ENCODE peak calls at places on chromosomes 13 and 19, in five cellular contexts. One of them, this sample, is unnamed.

GRCh38 chr13:45195421-45195820 is 5.4 kb downstream of the KCTD4 start:
- DNase-seq in tibial nerve: no peak
- DNase-seq in activated naive CD4-positive, alpha-beta T cell: no peak
- DNase-seq in CD8-positive, alpha-beta memory T cell: no peak
- DNase-seq in stimulated activated CD4-positive, alpha-beta T cell treated with anti-CD3 and anti-CD28 coated beads, Interleukin-2, amount 100 ng/mL, for 24 hours: no peak
- DNase-seq in this sample: no peak

GRCh38 chr19:17686592-17687042 is 1.5 kb downstream of the UNC13A start:
- DNase-seq in stimulated activated CD4-positive, alpha-beta T cell treated with anti-CD3 and anti-CD28 coated beads, Interleukin-2, amount 100 ng/mL, for 24 hours: peak
- DNase-seq in activated naive CD4-positive, alpha-beta T cell: no peak
- DNase-seq in tibial nerve: no peak
- DNase-seq in CD8-positive, alpha-beta memory T cell: no peak
- DNase-seq in this sample: no peak

GRCh38 chr19:21848706-21849105 is 12.7 kb upstream of the ZNF43 start:
- DNase-seq in tibial nerve: no peak
- DNase-seq in activated naive CD4-positive, alpha-beta T cell: no peak
- DNase-seq in stimulated activated CD4-positive, alpha-beta T cell treated with anti-CD3 and anti-CD28 coated beads, Interleukin-2, amount 100 ng/mL, for 24 hours: no peak
- DNase-seq in CD8-positive, alpha-beta memory T cell: no peak
- DNase-seq in this sample: no peak

GRCh38 chr19:57389194-57389729 is 392 bp upstream of the ZNF548 start:
- DNase-seq in activated naive CD4-positive, alpha-beta T cell: no peak
- DNase-seq in tibial nerve: no peak
- DNase-seq in CD8-positive, alpha-beta memory T cell: no peak
- DNase-seq in stimulated activated CD4-positive, alpha-beta T cell treated with anti-CD3 and anti-CD28 coated beads, Interleukin-2, amount 100 ng/mL, for 24 hours: no peak
- DNase-seq in this sample: no peak

GRCh38 chr13:114069376-114070097 is 62.9 kb downstream of the RASA3 start:
- DNase-seq in CD8-positive, alpha-beta memory T cell: no peak
- DNase-seq in activated naive CD4-positive, alpha-beta T cell: no peak
- DNase-seq in tibial nerve: no peak
- DNase-seq in stimulated activated CD4-positive, alpha-beta T cell treated with anti-CD3 and anti-CD28 coated beads, Interleukin-2, amount 100 ng/mL, for 24 hours: no peak
- DNase-seq in this sample: peak

GRCh38 chr13:35930665-35931631 is 200.2 kb downstream of the DCLK1 start:
- DNase-seq in stimulated activated CD4-positive, alpha-beta T cell treated with anti-CD3 and anti-CD28 coated beads, Interleukin-2, amount 100 ng/mL, for 24 hours: no peak
- DNase-seq in tibial nerve: peak
- DNase-seq in activated naive CD4-positive, alpha-beta T cell: no peak
- DNase-seq in CD8-positive, alpha-beta memory T cell: no peak
- DNase-seq in this sample: no peak

GRCh38 chr19:3547301-3547731 is 8.3 kb downstream of the TEKTIP1 start:
- DNase-seq in CD8-positive, alpha-beta memory T cell: no peak
- DNase-seq in stimulated activated CD4-positive, alpha-beta T cell treated with anti-CD3 and anti-CD28 coated beads, Interleukin-2, amount 100 ng/mL, for 24 hours: peak
- DNase-seq in tibial nerve: no peak
- DNase-seq in activated naive CD4-positive, alpha-beta T cell: peak
- DNase-seq in this sample: no peak

GRCh38 chr19:55674459-55674840 is 576 bp upstream of the EPN1 start:
- DNase-seq in CD8-positive, alpha-beta memory T cell: no peak
- DNase-seq in tibial nerve: no peak
- DNase-seq in activated naive CD4-positive, alpha-beta T cell: no peak
- DNase-seq in stimulated activated CD4-positive, alpha-beta T cell treated with anti-CD3 and anti-CD28 coated beads, Interleukin-2, amount 100 ng/mL, for 24 hours: no peak
- DNase-seq in this sample: no peak

GRCh38 chr19:23822735-23823134 is 64.0 kb upstream of the ZNF681 start:
- DNase-seq in stimulated activated CD4-positive, alpha-beta T cell treated with anti-CD3 and anti-CD28 coated beads, Interleukin-2, amount 100 ng/mL, for 24 hours: no peak
- DNase-seq in tibial nerve: no peak
- DNase-seq in activated naive CD4-positive, alpha-beta T cell: no peak
- DNase-seq in CD8-positive, alpha-beta memory T cell: no peak
- DNase-seq in this sample: no peak

GRCh38 chr19:13353625-13354024 is 152.7 kb downstream of the CACNA1A start:
- DNase-seq in stimulated activated CD4-positive, alpha-beta T cell treated with anti-CD3 and anti-CD28 coated beads, Interleukin-2, amount 100 ng/mL, for 24 hours: no peak
- DNase-seq in activated naive CD4-positive, alpha-beta T cell: no peak
- DNase-seq in CD8-positive, alpha-beta memory T cell: no peak
- DNase-seq in tibial nerve: no peak
- DNase-seq in this sample: no peak

GRCh38 chr19:17075860-17076538 is 422 bp downstream of the MYO9B start:
- DNase-seq in tibial nerve: no peak
- DNase-seq in CD8-positive, alpha-beta memory T cell: peak
- DNase-seq in stimulated activated CD4-positive, alpha-beta T cell treated with anti-CD3 and anti-CD28 coated beads, Interleukin-2, amount 100 ng/mL, for 24 hours: peak
- DNase-seq in activated naive CD4-positive, alpha-beta T cell: peak
- DNase-seq in this sample: no peak

GRCh38 chr19:12838182-12838890 is at the start of gene MAST1:
- DNase-seq in stimulated activated CD4-positive, alpha-beta T cell treated with anti-CD3 and anti-CD28 coated beads, Interleukin-2, amount 100 ng/mL, for 24 hours: peak
- DNase-seq in activated naive CD4-positive, alpha-beta T cell: peak
- DNase-seq in CD8-positive, alpha-beta memory T cell: peak
- DNase-seq in tibial nerve: no peak
- DNase-seq in this sample: no peak

GRCh38 chr13:94641432-94641941 is 39.8 kb downstream of the GPR180 start:
- DNase-seq in stimulated activated CD4-positive, alpha-beta T cell treated with anti-CD3 and anti-CD28 coated beads, Interleukin-2, amount 100 ng/mL, for 24 hours: no peak
- DNase-seq in activated naive CD4-positive, alpha-beta T cell: no peak
- DNase-seq in tibial nerve: no peak
- DNase-seq in CD8-positive, alpha-beta memory T cell: no peak
- DNase-seq in this sample: no peak

GRCh38 chr19:4172861-4173473 is 9.4 kb downstream of the SIRT6 start:
- DNase-seq in stimulated activated CD4-positive, alpha-beta T cell treated with anti-CD3 and anti-CD28 coated beads, Interleukin-2, amount 100 ng/mL, for 24 hours: peak
- DNase-seq in tibial nerve: peak
- DNase-seq in activated naive CD4-positive, alpha-beta T cell: peak
- DNase-seq in CD8-positive, alpha-beta memory T cell: peak
- DNase-seq in this sample: peak

GRCh38 chr13:21316376-21316775 is 139.9 kb downstream of the MRPL57 start:
- DNase-seq in activated naive CD4-positive, alpha-beta T cell: no peak
- DNase-seq in stimulated activated CD4-positive, alpha-beta T cell treated with anti-CD3 and anti-CD28 coated beads, Interleukin-2, amount 100 ng/mL, for 24 hours: no peak
- DNase-seq in tibial nerve: no peak
- DNase-seq in CD8-positive, alpha-beta memory T cell: no peak
- DNase-seq in this sample: no peak

GRCh38 chr19:33040994-33041827 is 23.5 kb downstream of the RHPN2 start:
- DNase-seq in activated naive CD4-positive, alpha-beta T cell: no peak
- DNase-seq in CD8-positive, alpha-beta memory T cell: no peak
- DNase-seq in stimulated activated CD4-positive, alpha-beta T cell treated with anti-CD3 and anti-CD28 coated beads, Interleukin-2, amount 100 ng/mL, for 24 hours: no peak
- DNase-seq in tibial nerve: no peak
- DNase-seq in this sample: no peak

GRCh38 chr19:48290341-48290922 is 20.6 kb downstream of the ZNF114 start:
- DNase-seq in CD8-positive, alpha-beta memory T cell: no peak
- DNase-seq in activated naive CD4-positive, alpha-beta T cell: no peak
- DNase-seq in tibial nerve: no peak
- DNase-seq in stimulated activated CD4-positive, alpha-beta T cell treated with anti-CD3 and anti-CD28 coated beads, Interleukin-2, amount 100 ng/mL, for 24 hours: no peak
- DNase-seq in this sample: no peak

GRCh38 chr19:4814625-4815425 is 16.7 kb downstream of the TICAM1 start:
- DNase-seq in activated naive CD4-positive, alpha-beta T cell: no peak
- DNase-seq in stimulated activated CD4-positive, alpha-beta T cell treated with anti-CD3 and anti-CD28 coated beads, Interleukin-2, amount 100 ng/mL, for 24 hours: no peak
- DNase-seq in tibial nerve: no peak
- DNase-seq in CD8-positive, alpha-beta memory T cell: no peak
- DNase-seq in this sample: no peak

GRCh38 chr19:4199699-4200293 is 17.3 kb downstream of the ANKRD24 start:
- DNase-seq in CD8-positive, alpha-beta memory T cell: no peak
- DNase-seq in stimulated activated CD4-positive, alpha-beta T cell treated with anti-CD3 and anti-CD28 coated beads, Interleukin-2, amount 100 ng/mL, for 24 hours: no peak
- DNase-seq in activated naive CD4-positive, alpha-beta T cell: no peak
- DNase-seq in tibial nerve: no peak
- DNase-seq in this sample: no peak

GRCh38 chr13:64239372-64239771 is 2823.7 kb upstream of the PCDH20 start:
- DNase-seq in stimulated activated CD4-positive, alpha-beta T cell treated with anti-CD3 and anti-CD28 coated beads, Interleukin-2, amount 100 ng/mL, for 24 hours: no peak
- DNase-seq in tibial nerve: no peak
- DNase-seq in CD8-positive, alpha-beta memory T cell: no peak
- DNase-seq in activated naive CD4-positive, alpha-beta T cell: no peak
- DNase-seq in this sample: no peak

GRCh38 chr19:4580961-4581380 is 21.5 kb upstream of the SEMA6B start:
- DNase-seq in activated naive CD4-positive, alpha-beta T cell: no peak
- DNase-seq in CD8-positive, alpha-beta memory T cell: no peak
- DNase-seq in tibial nerve: no peak
- DNase-seq in stimulated activated CD4-positive, alpha-beta T cell treated with anti-CD3 and anti-CD28 coated beads, Interleukin-2, amount 100 ng/mL, for 24 hours: no peak
- DNase-seq in this sample: no peak

GRCh38 chr13:112576191-112576590 is 11.8 kb downstream of the TUBGCP3 start:
- DNase-seq in stimulated activated CD4-positive, alpha-beta T cell treated with anti-CD3 and anti-CD28 coated beads, Interleukin-2, amount 100 ng/mL, for 24 hours: no peak
- DNase-seq in CD8-positive, alpha-beta memory T cell: no peak
- DNase-seq in tibial nerve: no peak
- DNase-seq in activated naive CD4-positive, alpha-beta T cell: no peak
- DNase-seq in this sample: no peak

GRCh38 chr19:46015080-46015960 is 7.5 kb downstream of the PGLYRP1 start:
- DNase-seq in activated naive CD4-positive, alpha-beta T cell: peak
- DNase-seq in stimulated activated CD4-positive, alpha-beta T cell treated with anti-CD3 and anti-CD28 coated beads, Interleukin-2, amount 100 ng/mL, for 24 hours: peak
- DNase-seq in CD8-positive, alpha-beta memory T cell: peak
- DNase-seq in tibial nerve: no peak
- DNase-seq in this sample: peak

GRCh38 chr13:87878706-87879105 is 207.5 kb downstream of the SLITRK5 start:
- DNase-seq in CD8-positive, alpha-beta memory T cell: no peak
- DNase-seq in stimulated activated CD4-positive, alpha-beta T cell treated with anti-CD3 and anti-CD28 coated beads, Interleukin-2, amount 100 ng/mL, for 24 hours: no peak
- DNase-seq in tibial nerve: no peak
- DNase-seq in activated naive CD4-positive, alpha-beta T cell: no peak
- DNase-seq in this sample: no peak

GRCh38 chr13:90918551-90918950 is 428.9 kb upstream of the MIR17HG start:
- DNase-seq in CD8-positive, alpha-beta memory T cell: no peak
- DNase-seq in tibial nerve: no peak
- DNase-seq in activated naive CD4-positive, alpha-beta T cell: no peak
- DNase-seq in stimulated activated CD4-positive, alpha-beta T cell treated with anti-CD3 and anti-CD28 coated beads, Interleukin-2, amount 100 ng/mL, for 24 hours: no peak
- DNase-seq in this sample: no peak

GRCh38 chr19:33426621-33427475 is 53.3 kb downstream of the CEBPG start:
- DNase-seq in tibial nerve: no peak
- DNase-seq in CD8-positive, alpha-beta memory T cell: no peak
- DNase-seq in stimulated activated CD4-positive, alpha-beta T cell treated with anti-CD3 and anti-CD28 coated beads, Interleukin-2, amount 100 ng/mL, for 24 hours: no peak
- DNase-seq in activated naive CD4-positive, alpha-beta T cell: no peak
- DNase-seq in this sample: no peak

GRCh38 chr13:113555141-113555540 is 29.4 kb upstream of the TFDP1 start:
- DNase-seq in tibial nerve: no peak
- DNase-seq in stimulated activated CD4-positive, alpha-beta T cell treated with anti-CD3 and anti-CD28 coated beads, Interleukin-2, amount 100 ng/mL, for 24 hours: no peak
- DNase-seq in CD8-positive, alpha-beta memory T cell: no peak
- DNase-seq in activated naive CD4-positive, alpha-beta T cell: no peak
- DNase-seq in this sample: no peak

GRCh38 chr19:49056101-49056901 is 1.2 kb downstream of the CGB7 start:
- DNase-seq in CD8-positive, alpha-beta memory T cell: peak
- DNase-seq in activated naive CD4-positive, alpha-beta T cell: peak
- DNase-seq in tibial nerve: peak
- DNase-seq in stimulated activated CD4-positive, alpha-beta T cell treated with anti-CD3 and anti-CD28 coated beads, Interleukin-2, amount 100 ng/mL, for 24 hours: peak
- DNase-seq in this sample: no peak

GRCh38 chr13:31946091-31946770 is 85.3 kb upstream of the FRY start:
- DNase-seq in activated naive CD4-positive, alpha-beta T cell: no peak
- DNase-seq in stimulated activated CD4-positive, alpha-beta T cell treated with anti-CD3 and anti-CD28 coated beads, Interleukin-2, amount 100 ng/mL, for 24 hours: no peak
- DNase-seq in CD8-positive, alpha-beta memory T cell: no peak
- DNase-seq in tibial nerve: no peak
- DNase-seq in this sample: no peak

GRCh38 chr13:26048745-26049144 is 3.1 kb downstream of the SHISA2 start:
- DNase-seq in stimulated activated CD4-positive, alpha-beta T cell treated with anti-CD3 and anti-CD28 coated beads, Interleukin-2, amount 100 ng/mL, for 24 hours: no peak
- DNase-seq in CD8-positive, alpha-beta memory T cell: no peak
- DNase-seq in activated naive CD4-positive, alpha-beta T cell: no peak
- DNase-seq in tibial nerve: no peak
- DNase-seq in this sample: no peak

GRCh38 chr19:56125806-56126590 is 4.9 kb upstream of the ZNF787 start:
- DNase-seq in activated naive CD4-positive, alpha-beta T cell: no peak
- DNase-seq in CD8-positive, alpha-beta memory T cell: no peak
- DNase-seq in tibial nerve: no peak
- DNase-seq in stimulated activated CD4-positive, alpha-beta T cell treated with anti-CD3 and anti-CD28 coated beads, Interleukin-2, amount 100 ng/mL, for 24 hours: no peak
- DNase-seq in this sample: no peak

GRCh38 chr19:50444059-50444458 is 11.4 kb downstream of the MYBPC2 start:
- DNase-seq in activated naive CD4-positive, alpha-beta T cell: no peak
- DNase-seq in CD8-positive, alpha-beta memory T cell: no peak
- DNase-seq in tibial nerve: no peak
- DNase-seq in stimulated activated CD4-positive, alpha-beta T cell treated with anti-CD3 and anti-CD28 coated beads, Interleukin-2, amount 100 ng/mL, for 24 hours: no peak
- DNase-seq in this sample: no peak

This sample was measured in omental fat pad.